ENCODE peak calls at places on chromosomes 2 and 18, in ten cellular contexts. One of them, this sample, is unnamed.
A peak's percentile ranks its signal among the peaks of the same experiment; 100 is the strongest.

GRCh38 chr2:102841107-102841840 is 79.4 kb downstream of the TMEM182 start:
- DNase-seq in right lobe of liver: peak; percentile 28
- DNase-seq in heart right ventricle: peak; percentile 42
- DNase-seq in body of pancreas: peak; percentile 58
- DNase-seq in CD8-positive, alpha-beta T cell: no peak
- DNase-seq in colonic mucosa: peak; percentile 53
- DNase-seq in GM23338: peak; percentile 90
- DNase-seq in suprapubic skin: no peak
- DNase-seq in uterus: no peak
- DNase-seq in thoracic aorta: no peak
- DNase-seq in this sample: peak; percentile 41

GRCh38 chr2:176162911-176163654 is 6.0 kb downstream of the HOXD3 start:
- DNase-seq in right lobe of liver: no peak
- DNase-seq in heart right ventricle: no peak
- DNase-seq in body of pancreas: no peak
- DNase-seq in CD8-positive, alpha-beta T cell: no peak
- DNase-seq in colonic mucosa: no peak
- DNase-seq in GM23338: peak; percentile 46
- DNase-seq in suprapubic skin: no peak
- DNase-seq in uterus: no peak
- DNase-seq in thoracic aorta: no peak
- DNase-seq in this sample: no peak

GRCh38 chr18:46411862-46412690 is 244.9 kb downstream of the LOXHD1 start:
- DNase-seq in right lobe of liver: no peak
- DNase-seq in heart right ventricle: peak; percentile 63
- DNase-seq in body of pancreas: no peak
- DNase-seq in CD8-positive, alpha-beta T cell: no peak
- DNase-seq in colonic mucosa: peak; percentile 29
- DNase-seq in GM23338: peak; percentile 34
- DNase-seq in suprapubic skin: no peak
- DNase-seq in uterus: peak; percentile 27
- DNase-seq in thoracic aorta: no peak
- DNase-seq in this sample: no peak

GRCh38 chr2:69798466-69798908 is 31.0 kb upstream of the GMCL1 start:
- DNase-seq in right lobe of liver: no peak
- DNase-seq in heart right ventricle: peak; percentile 7
- DNase-seq in body of pancreas: no peak
- DNase-seq in CD8-positive, alpha-beta T cell: no peak
- DNase-seq in colonic mucosa: no peak
- DNase-seq in GM23338: no peak
- DNase-seq in suprapubic skin: peak; percentile 66
- DNase-seq in uterus: peak; percentile 35
- DNase-seq in thoracic aorta: no peak
- DNase-seq in this sample: no peak

GRCh38 chr2:149441255-149441654 is 110.9 kb downstream of the LYPD6 start:
- DNase-seq in right lobe of liver: no peak
- DNase-seq in heart right ventricle: no peak
- DNase-seq in body of pancreas: no peak
- DNase-seq in CD8-positive, alpha-beta T cell: no peak
- DNase-seq in colonic mucosa: no peak
- DNase-seq in GM23338: no peak
- DNase-seq in suprapubic skin: no peak
- DNase-seq in uterus: no peak
- DNase-seq in thoracic aorta: no peak
- DNase-seq in this sample: no peak

GRCh38 chr2:216318470-216318869 is 53.8 kb downstream of the MARCHF4 start:
- DNase-seq in right lobe of liver: no peak
- DNase-seq in heart right ventricle: no peak
- DNase-seq in body of pancreas: no peak
- DNase-seq in CD8-positive, alpha-beta T cell: no peak
- DNase-seq in colonic mucosa: no peak
- DNase-seq in GM23338: peak; percentile 51
- DNase-seq in suprapubic skin: no peak
- DNase-seq in uterus: no peak
- DNase-seq in thoracic aorta: no peak
- DNase-seq in this sample: no peak

GRCh38 chr2:11578081-11578948 is 44.5 kb downstream of the GREB1 start:
- DNase-seq in right lobe of liver: no peak
- DNase-seq in heart right ventricle: no peak
- DNase-seq in body of pancreas: no peak
- DNase-seq in CD8-positive, alpha-beta T cell: no peak
- DNase-seq in colonic mucosa: no peak
- DNase-seq in GM23338: no peak
- DNase-seq in suprapubic skin: no peak
- DNase-seq in uterus: no peak
- DNase-seq in thoracic aorta: no peak
- DNase-seq in this sample: no peak

GRCh38 chr18:36075862-36076587 is 8.7 kb upstream of the RPRD1A start:
- DNase-seq in right lobe of liver: no peak
- DNase-seq in heart right ventricle: no peak
- DNase-seq in body of pancreas: no peak
- DNase-seq in CD8-positive, alpha-beta T cell: no peak
- DNase-seq in colonic mucosa: no peak
- DNase-seq in GM23338: no peak
- DNase-seq in suprapubic skin: no peak
- DNase-seq in uterus: no peak
- DNase-seq in thoracic aorta: no peak
- DNase-seq in this sample: no peak

GRCh38 chr18:41462946-41463345 is 492.1 kb upstream of the PIK3C3 start:
- DNase-seq in right lobe of liver: no peak
- DNase-seq in heart right ventricle: no peak
- DNase-seq in body of pancreas: no peak
- DNase-seq in CD8-positive, alpha-beta T cell: no peak
- DNase-seq in colonic mucosa: no peak
- DNase-seq in GM23338: no peak
- DNase-seq in suprapubic skin: no peak
- DNase-seq in uterus: no peak
- DNase-seq in thoracic aorta: no peak
- DNase-seq in this sample: no peak

DNA sequence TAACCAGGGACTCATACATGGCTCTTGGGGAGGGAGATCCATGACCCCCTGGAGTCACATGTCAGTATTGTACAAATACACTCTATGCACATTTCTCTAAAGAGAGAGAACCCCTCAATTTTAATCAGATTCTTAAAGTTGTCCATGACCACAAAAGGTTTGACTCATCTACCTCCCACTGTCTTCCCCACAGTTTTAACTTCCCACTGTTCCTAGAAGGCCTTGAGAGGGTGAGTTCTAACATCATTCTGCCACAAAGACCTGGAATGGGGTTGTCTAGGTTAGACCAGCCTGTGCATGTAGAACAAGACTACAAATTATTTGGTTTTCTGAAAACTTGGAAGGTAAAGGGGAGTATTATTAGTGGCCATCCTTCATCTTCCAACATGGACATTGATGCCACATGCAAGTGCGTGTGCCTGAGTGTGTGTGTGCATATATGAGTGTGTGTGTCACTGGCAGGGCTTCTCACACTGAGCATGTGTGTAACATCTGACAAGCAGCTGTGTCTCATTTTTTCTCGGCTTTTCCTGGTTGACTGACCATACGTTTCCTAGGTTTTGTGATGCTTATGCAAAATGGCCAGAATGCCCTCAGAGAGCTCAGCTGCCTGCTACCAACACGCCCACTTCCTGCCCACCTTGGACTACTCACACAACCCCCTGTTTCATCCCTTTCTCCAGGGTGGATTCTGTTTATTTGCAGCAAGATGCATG is 94.6 kb upstream of the LGALSL start:
- DNase-seq in right lobe of liver: no peak
- DNase-seq in heart right ventricle: no peak
- DNase-seq in body of pancreas: no peak
- DNase-seq in CD8-positive, alpha-beta T cell: no peak
- DNase-seq in colonic mucosa: no peak
- DNase-seq in GM23338: no peak
- DNase-seq in suprapubic skin: no peak
- DNase-seq in uterus: no peak
- DNase-seq in thoracic aorta: no peak
- DNase-seq in this sample: no peak
- H3K4me3 ChIP-seq in right lobe of liver: no peak overlapping the region
- H3K4me3 ChIP-seq in heart right ventricle: no peak overlapping the region
- H3K4me3 ChIP-seq in body of pancreas: no peak overlapping the region
- H3K4me3 ChIP-seq in CD8-positive, alpha-beta T cell: no peak overlapping the region
- H3K4me3 ChIP-seq in colonic mucosa: no peak overlapping the region
- H3K4me3 ChIP-seq in GM23338: no peak overlapping the region
- H3K4me3 ChIP-seq in suprapubic skin: no peak overlapping the region
- H3K4me3 ChIP-seq in uterus: no peak overlapping the region
- H3K4me3 ChIP-seq in thoracic aorta: peak overlapping the region; percentile 21
- H3K4me3 ChIP-seq in this sample: no peak overlapping the region

GRCh38 chr2:36487947-36488346 is 110.0 kb downstream of the FEZ2 start:
- DNase-seq in right lobe of liver: no peak
- DNase-seq in heart right ventricle: no peak
- DNase-seq in body of pancreas: no peak
- DNase-seq in CD8-positive, alpha-beta T cell: no peak
- DNase-seq in colonic mucosa: no peak
- DNase-seq in GM23338: no peak
- DNase-seq in suprapubic skin: no peak
- DNase-seq in uterus: no peak
- DNase-seq in thoracic aorta: no peak
- DNase-seq in this sample: no peak

GRCh38 chr2:36489296-36489695 is 108.7 kb downstream of the FEZ2 start:
- DNase-seq in right lobe of liver: no peak
- DNase-seq in heart right ventricle: no peak
- DNase-seq in body of pancreas: no peak
- DNase-seq in CD8-positive, alpha-beta T cell: no peak
- DNase-seq in colonic mucosa: no peak
- DNase-seq in GM23338: no peak
- DNase-seq in suprapubic skin: no peak
- DNase-seq in uterus: no peak
- DNase-seq in thoracic aorta: no peak
- DNase-seq in this sample: no peak

GRCh38 chr2:36492216-36492945 is 105.6 kb downstream of the FEZ2 start:
- DNase-seq in right lobe of liver: no peak
- DNase-seq in heart right ventricle: no peak
- DNase-seq in body of pancreas: no peak
- DNase-seq in CD8-positive, alpha-beta T cell: no peak
- DNase-seq in colonic mucosa: no peak
- DNase-seq in GM23338: no peak
- DNase-seq in suprapubic skin: no peak
- DNase-seq in uterus: no peak
- DNase-seq in thoracic aorta: no peak
- DNase-seq in this sample: no peak

GRCh38 chr2:36493221-36493620 is 104.7 kb downstream of the FEZ2 start:
- DNase-seq in right lobe of liver: no peak
- DNase-seq in heart right ventricle: no peak
- DNase-seq in body of pancreas: no peak
- DNase-seq in CD8-positive, alpha-beta T cell: no peak
- DNase-seq in colonic mucosa: no peak
- DNase-seq in GM23338: no peak
- DNase-seq in suprapubic skin: no peak
- DNase-seq in uterus: no peak
- DNase-seq in thoracic aorta: no peak
- DNase-seq in this sample: no peak

DNA sequence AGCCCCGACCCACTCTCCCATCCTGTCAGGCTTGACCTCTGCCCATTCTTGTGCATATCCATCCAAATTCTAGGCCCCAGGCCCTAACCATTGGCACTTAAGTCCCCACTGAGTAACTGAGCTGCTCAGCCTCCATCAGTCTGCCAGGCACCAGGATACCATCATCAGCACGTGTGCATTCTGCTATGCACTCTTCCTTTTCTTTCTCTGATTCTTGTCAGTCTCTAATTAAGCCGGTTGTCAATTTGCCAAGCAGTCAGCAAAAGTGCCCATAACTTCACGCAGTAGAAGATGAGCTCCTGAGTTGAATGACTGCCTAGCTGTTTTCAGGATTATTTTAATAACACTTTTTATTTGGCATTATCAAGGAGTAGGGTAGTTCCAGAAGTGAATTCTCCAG is 107.2 kb downstream of the FEZ2 start:
- DNase-seq in right lobe of liver: no peak
- DNase-seq in heart right ventricle: no peak
- DNase-seq in body of pancreas: no peak
- DNase-seq in CD8-positive, alpha-beta T cell: no peak
- DNase-seq in colonic mucosa: no peak
- DNase-seq in GM23338: no peak
- DNase-seq in suprapubic skin: no peak
- DNase-seq in uterus: no peak
- DNase-seq in thoracic aorta: no peak
- DNase-seq in this sample: no peak
- H3K4me1 ChIP-seq in right lobe of liver: no peaks in the 10 kb centered on the region
- H3K4me1 ChIP-seq in heart right ventricle: peaks cover 36% of the 10 kb centered on the region
- H3K4me1 ChIP-seq in body of pancreas: peaks cover 13% of the 10 kb centered on the region
- H3K4me1 ChIP-seq in CD8-positive, alpha-beta T cell: no peaks in the 10 kb centered on the region
- H3K4me1 ChIP-seq in colonic mucosa: no peaks in the 10 kb centered on the region
- H3K4me1 ChIP-seq in GM23338: peaks cover 10% of the 10 kb centered on the region
- H3K4me1 ChIP-seq in suprapubic skin: peaks cover 11% of the 10 kb centered on the region
- H3K4me1 ChIP-seq in uterus: peaks cover 4% of the 10 kb centered on the region
- H3K4me1 ChIP-seq in thoracic aorta: peaks cover 45% of the 10 kb centered on the region
- H3K4me1 ChIP-seq in this sample: peaks cover 23% of the 10 kb centered on the region

DNA sequence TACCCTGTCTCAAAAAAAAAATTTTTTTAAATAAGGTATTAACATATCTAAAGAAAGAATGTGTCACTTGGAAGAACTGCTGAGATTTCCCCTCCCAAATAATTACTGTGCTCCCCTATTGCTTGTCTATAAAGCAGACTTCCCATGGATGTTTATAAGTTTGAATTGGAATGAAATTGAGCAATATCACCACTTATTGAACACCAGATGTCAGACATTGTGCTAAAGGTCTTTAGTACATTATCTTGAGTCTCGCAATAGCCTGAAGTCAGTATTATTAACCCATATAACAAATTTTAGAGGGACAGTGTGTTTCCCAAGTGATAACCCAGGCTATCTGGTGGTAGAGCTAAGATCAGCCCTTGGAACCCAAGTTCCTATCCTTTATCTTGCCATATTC is 102.9 kb upstream of the MSH2 start:
- DNase-seq in right lobe of liver: no peak
- DNase-seq in heart right ventricle: no peak
- DNase-seq in body of pancreas: no peak
- DNase-seq in CD8-positive, alpha-beta T cell: no peak
- DNase-seq in colonic mucosa: no peak
- DNase-seq in GM23338: no peak
- DNase-seq in suprapubic skin: no peak
- DNase-seq in uterus: no peak
- DNase-seq in thoracic aorta: no peak
- DNase-seq in this sample: no peak
- H3K4me3 ChIP-seq in right lobe of liver: no peak overlapping the region
- H3K4me3 ChIP-seq in heart right ventricle: no peak overlapping the region
- H3K4me3 ChIP-seq in body of pancreas: no peak overlapping the region
- H3K4me3 ChIP-seq in CD8-positive, alpha-beta T cell: no peak overlapping the region
- H3K4me3 ChIP-seq in colonic mucosa: no peak overlapping the region
- H3K4me3 ChIP-seq in GM23338: no peak overlapping the region
- H3K4me3 ChIP-seq in suprapubic skin: no peak overlapping the region
- H3K4me3 ChIP-seq in uterus: no peak overlapping the region
- H3K4me3 ChIP-seq in thoracic aorta: no peak overlapping the region
- H3K4me3 ChIP-seq in this sample: no peak overlapping the region

DNA sequence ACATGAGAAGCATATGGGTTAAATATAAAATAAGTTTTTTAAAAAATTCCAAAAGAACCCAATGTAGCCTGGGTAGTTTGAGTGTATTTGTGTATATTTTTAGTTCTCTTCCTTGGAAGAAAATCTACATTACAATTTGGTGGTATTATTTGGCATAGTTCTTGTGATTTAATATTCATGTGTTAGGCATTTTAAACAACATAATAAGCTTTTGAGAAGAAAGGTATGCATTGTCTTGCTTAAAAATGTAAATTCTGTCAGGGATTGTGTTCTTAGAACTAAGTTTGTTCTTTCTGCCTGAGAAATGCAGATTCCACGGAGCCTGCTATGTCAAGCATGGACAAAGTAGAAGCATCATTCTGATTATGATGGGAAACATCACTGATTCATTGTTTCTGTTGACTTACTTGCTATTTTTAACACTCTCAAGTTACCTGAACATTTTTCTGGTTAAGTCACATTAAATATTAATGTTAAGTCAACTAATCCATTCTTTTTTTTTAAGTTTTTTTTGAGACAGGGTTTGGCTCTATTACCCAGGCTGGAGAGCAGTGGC is 49.4 kb downstream of the TNFRSF11A start:
- DNase-seq in right lobe of liver: no peak
- DNase-seq in heart right ventricle: no peak
- DNase-seq in body of pancreas: no peak
- DNase-seq in CD8-positive, alpha-beta T cell: no peak
- DNase-seq in colonic mucosa: no peak
- DNase-seq in GM23338: peak; percentile 35
- DNase-seq in suprapubic skin: no peak
- DNase-seq in uterus: no peak
- DNase-seq in thoracic aorta: no peak
- DNase-seq in this sample: no peak
- H3K4me1 ChIP-seq in right lobe of liver: no peaks in the 10 kb centered on the region
- H3K4me1 ChIP-seq in heart right ventricle: no peaks in the 10 kb centered on the region
- H3K4me1 ChIP-seq in body of pancreas: no peaks in the 10 kb centered on the region
- H3K4me1 ChIP-seq in CD8-positive, alpha-beta T cell: no peaks in the 10 kb centered on the region
- H3K4me1 ChIP-seq in colonic mucosa: no peaks in the 10 kb centered on the region
- H3K4me1 ChIP-seq in GM23338: peaks cover 32% of the 10 kb centered on the region
- H3K4me1 ChIP-seq in suprapubic skin: no peaks in the 10 kb centered on the region
- H3K4me1 ChIP-seq in uterus: no peaks in the 10 kb centered on the region
- H3K4me1 ChIP-seq in thoracic aorta: no peaks in the 10 kb centered on the region
- H3K4me1 ChIP-seq in this sample: no peaks in the 10 kb centered on the region

This sample was measured in lower lobe of right lung.